ENCODE peak calls at places on chromosomes 11 and 22, in eight cellular contexts. W is heart right ventricle; A is EH; Q is fibroblast of the conjunctiva; M is ELR; I is colonic mucosa; Y is H54; B is stimulated activated CD8-positive, alpha-beta memory T cell treated with anti-CD3 and anti-CD28 coated beads, Interleukin-12 subunit alpha, Interleukin-12 subunit beta, amount 100 ng/mL, for 1 hour. T is an unnamed sample.

GRCh38 chr22:19566599-19567382 is 42.6 kb upstream of the CLDN5 start:
- DNase-seq in Y (no peak), Q (no peak), A (no peak), B (no peak), I (no peak), W (peak; percentile 45), M (no peak), T (no peak)

GRCh38 chr11:1151366-1152315 is 6.1 kb upstream of the MUC5AC start:
- DNase-seq in W (no peak), B (no peak), A (no peak), I (peak; percentile 17), Q (no peak), Y (no peak), M (no peak), T (peak; percentile 27)

GRCh38 chr11:120517390-120518315 is 6.1 kb downstream of the GRIK4 start:
- DNase-seq in Y (no peak), B (no peak), I (no peak), Q (no peak), A (peak; percentile 65), M (peak; percentile 60), W (no peak), T (peak; percentile 59)

GRCh38 chr11:2072551-2073261 is 66.5 kb downstream of the IGF2 start:
- DNase-seq in B (no peak), W (no peak), A (peak; percentile 13), Q (no peak), I (no peak), Y (no peak), M (peak; percentile 49), T (no peak)

GRCh38 chr11:113690619-113691569 is 15.2 kb downstream of the TMPRSS5 start:
- DNase-seq in Y (peak; percentile 87), W (no peak), B (no peak), Q (peak; percentile 5), A (peak; percentile 69), M (peak; percentile 80), I (peak; percentile 73), T (peak; percentile 78)

GRCh38 chr11:61267437-61267841 is 26.5 kb downstream of the PGA5 start:
- DNase-seq in M (no peak), Y (no peak), W (no peak), A (no peak), I (peak; percentile 52), Q (no peak), B (no peak), T (peak; percentile 35)

GRCh38 chr11:94766656-94767291 is 1.4 kb upstream of the AMOTL1 start:
- DNase-seq in A (peak; percentile 39), B (no peak), Q (no peak), I (no peak), Y (no peak), W (no peak), M (no peak), T (peak; percentile 70)

GRCh38 chr11:67352546-67353316 is 615 bp downstream of the POLD4 start:
- DNase-seq in W (peak; percentile 40), Q (no peak), Y (no peak), A (peak; percentile 55), B (no peak), M (peak; percentile 50), I (peak; percentile 59), T (peak; percentile 70)

GRCh38 chr11:120425527-120425926 is 86.0 kb upstream of the GRIK4 start:
- DNase-seq in W (no peak), A (no peak), Y (no peak), I (no peak), Q (no peak), B (no peak), M (no peak), T (no peak)

GRCh38 chr11:31702966-31703365 is 108.2 kb downstream of the PAX6 start:
- DNase-seq in I (no peak), A (peak; percentile 26), Y (peak; percentile 14), B (no peak), Q (no peak), M (peak; percentile 76), W (no peak), T (no peak)

GRCh38 chr22:20256562-20257473 is 11.3 kb downstream of the RTN4R start:
- DNase-seq in I (no peak), M (no peak), Y (no peak), A (no peak), B (no peak), W (no peak), Q (no peak), T (no peak)

GRCh38 chr22:31178859-31179258 is 18.9 kb downstream of the RNF185 start:
- DNase-seq in M (no peak), Q (no peak), B (no peak), I (no peak), W (no peak), A (no peak), Y (no peak), T (no peak)

GRCh38 chr11:73085189-73085875 is 56.8 kb downstream of the FCHSD2 start:
- DNase-seq in I (no peak), B (no peak), Y (no peak), W (no peak), M (peak; percentile 6), Q (no peak), A (peak; percentile 32), T (no peak)

GRCh38 chr11:65781962-65782815 is 1.4 kb upstream of the AP5B1 start:
- DNase-seq in I (no peak), A (no peak), W (no peak), B (no peak), Q (no peak), M (no peak), Y (no peak), T (peak; percentile 19)

GRCh38 chr11:64900263-64900678 is 16.7 kb downstream of the ATG2A start:
- DNase-seq in Y (peak; percentile 92), B (peak; percentile 51), W (no peak), M (peak; percentile 51), I (no peak), A (no peak), Q (no peak), T (no peak)

GRCh38 chr11:128580612-128581011 is 6.7 kb downstream of the ETS1 start:
- DNase-seq in W (no peak), M (no peak), B (no peak), A (no peak), Y (no peak), I (no peak), Q (no peak), T (no peak)

GRCh38 chr11:107928767-107929507 is 689 bp downstream of the RAB39A start:
- DNase-seq in B (no peak), M (no peak), Q (no peak), W (no peak), A (no peak), Y (no peak), I (peak; percentile 27), T (peak; percentile 7)

GRCh38 chr11:19027829-19028595 is 32.5 kb downstream of the MRGPRX2 start:
- DNase-seq in W (no peak), Q (no peak), B (no peak), A (peak; percentile 45), M (peak; percentile 85), Y (peak; percentile 21), I (no peak), T (peak; percentile 11)

GRCh38 chr11:96393753-96394348 is 4.0 kb downstream of the JRKL start:
- DNase-seq in Q (peak; percentile 32), I (no peak), M (peak; percentile 71), W (no peak), A (peak; percentile 57), Y (no peak), B (no peak), T (peak; percentile 53)

GRCh38 chr11:36305047-36305446 is 9.0 kb downstream of the PRR5L start:
- DNase-seq in Y (no peak), W (no peak), I (no peak), M (no peak), Q (no peak), B (no peak), A (no peak), T (no peak)

GRCh38 chr11:68099474-68100405 is 21.4 kb downstream of the CHKA start:
- DNase-seq in I (peak; percentile 63), Y (no peak), M (no peak), W (peak; percentile 31), A (no peak), Q (no peak), B (no peak), T (peak; percentile 49)

GRCh38 chr11:112770487-112770886 is 190.7 kb upstream of the NCAM1 start:
- DNase-seq in W (peak; percentile 40), M (no peak), I (no peak), Q (no peak), A (no peak), B (no peak), Y (no peak), T (no peak)

T was measured in hepatocyte.